ENCODE peak calls at places on chromosomes 5 and 9, in eight cellular contexts. O, V, Z, Q, E, N, W and M are unnamed samples.

GRCh38 chr5:40441733-40442132 is 238.0 kb upstream of the PTGER4 start:
- DNase-seq in E (no peak), O (no peak), N (no peak), Z (no peak), V (no peak), Q (no peak), W (no peak), M (no peak)

GRCh38 chr9:134306583-134307222 is 19.6 kb upstream of the RXRA start:
- DNase-seq in W (peak; percentile 45), V (no peak), N (no peak), Q (no peak), O (no peak), E (no peak), Z (no peak), M (no peak)

GRCh38 chr5:68505917-68506860 is 290.6 kb downstream of the PIK3R1 start:
- DNase-seq in O (no peak), W (no peak), V (no peak), Q (peak; percentile 73), E (no peak), Z (no peak), N (peak; percentile 52), M (no peak)

GRCh38 chr9:126791406-126792230 is 13.2 kb upstream of the ZBTB43 start:
- DNase-seq in Q (no peak), V (no peak), N (peak; percentile 34), O (no peak), E (no peak), W (peak; percentile 46), Z (no peak), M (no peak)

GRCh38 chr9:112719292-112719691 is 1.4 kb upstream of the INIP start:
- DNase-seq in W (no peak), Z (no peak), O (no peak), Q (no peak), N (peak; percentile 32), E (no peak), V (no peak), M (no peak)

GRCh38 chr5:60340326-60340725 is 359.6 kb downstream of the DEPDC1B start:
- DNase-seq in E (no peak), Q (no peak), O (no peak), W (no peak), Z (no peak), V (no peak), N (no peak), M (no peak)

GRCh38 chr5:179193746-179194145 is 133.6 kb downstream of the ZNF354C start:
- DNase-seq in V (no peak), E (no peak), N (no peak), Z (no peak), O (no peak), W (peak; percentile 28), Q (no peak), M (no peak)

GRCh38 chr5:179232091-179232490 is 113.2 kb downstream of the ADAMTS2 start:
- DNase-seq in N (no peak), E (no peak), W (peak; percentile 14), Z (no peak), Q (no peak), V (no peak), O (no peak), M (peak; percentile 35)

GRCh38 chr9:109730228-109730627 is 49.8 kb upstream of the PALM2AKAP2 start:
- DNase-seq in Z (no peak), Q (no peak), O (no peak), E (no peak), W (no peak), N (peak; percentile 10), V (no peak), M (no peak)

GRCh38 chr5:124162782-124163532 is 583.5 kb downstream of the ZNF608 start:
- DNase-seq in V (peak; percentile 76), O (peak; percentile 32), N (peak; percentile 4), E (no peak), W (no peak), Z (no peak), Q (no peak), M (no peak)

DNA sequence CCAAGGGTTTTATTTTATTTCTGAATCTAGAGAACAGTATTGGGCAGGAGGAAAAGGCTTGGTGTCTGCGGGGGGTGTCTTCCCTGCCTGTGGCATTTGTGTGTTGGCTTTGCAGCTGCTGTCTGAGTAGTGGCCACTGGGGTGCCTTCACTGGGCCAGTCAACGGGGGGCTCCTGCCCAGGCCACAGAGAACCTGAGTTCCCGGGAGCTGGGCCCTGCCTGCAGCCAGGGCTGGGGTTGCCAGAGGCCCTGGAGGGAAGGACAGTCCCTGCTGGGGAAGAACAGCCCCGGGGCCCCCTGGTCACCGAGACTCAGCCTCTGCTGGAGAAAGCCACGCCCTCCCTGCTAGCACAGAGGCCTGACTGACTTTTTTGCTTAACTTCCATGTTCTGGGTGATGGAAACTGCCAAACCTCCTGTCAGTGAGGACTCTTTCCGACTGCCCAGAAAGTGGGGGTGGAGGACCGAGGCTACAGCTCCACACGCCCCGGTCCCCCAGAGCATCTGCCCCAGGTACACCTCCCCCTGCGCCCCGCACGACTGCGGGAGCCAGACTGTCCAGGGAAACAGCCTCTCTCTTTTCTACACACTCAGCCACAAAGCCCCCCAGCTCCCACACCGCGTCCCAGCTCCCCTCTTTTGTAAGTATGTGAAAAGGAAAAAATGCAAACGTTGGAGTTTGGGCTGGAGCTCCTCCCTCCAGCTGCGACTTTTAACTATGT is 133.4 kb downstream of the DAB2IP start:
- DNase-seq in N (no peak), V (no peak), Z (no peak), O (no peak), Q (peak; percentile 17), W (no peak), E (no peak), M (no peak)
- TF ChIP-seq CTCF in N (no peak), V (no peak), Z (no peak), O (no peak), Q (no peak), W (no peak), E (no peak), M (no peak)

GRCh38 chr9:123073991-123074422 is 40.5 kb downstream of the GPR21 start:
- DNase-seq in Q (no peak), O (no peak), E (no peak), N (no peak), V (no peak), Z (no peak), W (no peak), M (no peak)

GRCh38 chr9:123070210-123070609 is 36.7 kb downstream of the GPR21 start:
- DNase-seq in Q (no peak), O (no peak), W (no peak), V (no peak), E (no peak), Z (no peak), N (no peak), M (no peak)

GRCh38 chr9:123074627-123075026 is 41.2 kb downstream of the GPR21 start:
- DNase-seq in V (no peak), O (no peak), Q (no peak), W (no peak), N (no peak), Z (no peak), E (no peak), M (no peak)

GRCh38 chr9:123072407-123072995 is 39.0 kb downstream of the GPR21 start:
- DNase-seq in V (no peak), W (no peak), N (no peak), Q (no peak), Z (no peak), E (no peak), O (no peak), M (no peak)

GRCh38 chr9:123073441-123073840 is 40.0 kb downstream of the GPR21 start:
- DNase-seq in Q (no peak), Z (no peak), O (no peak), W (no peak), V (no peak), E (no peak), N (no peak), M (no peak)
- H3K27ac ChIP-seq in Q (peak overlapping the region; percentile 53), Z (no peak overlapping the region), O (peak overlapping the region; percentile 76), W (peak overlapping the region; percentile 35), V (peak overlapping the region; percentile 34), E (no peak overlapping the region), N (peak overlapping the region; percentile 64), M (peak overlapping the region; percentile 81)

DNA sequence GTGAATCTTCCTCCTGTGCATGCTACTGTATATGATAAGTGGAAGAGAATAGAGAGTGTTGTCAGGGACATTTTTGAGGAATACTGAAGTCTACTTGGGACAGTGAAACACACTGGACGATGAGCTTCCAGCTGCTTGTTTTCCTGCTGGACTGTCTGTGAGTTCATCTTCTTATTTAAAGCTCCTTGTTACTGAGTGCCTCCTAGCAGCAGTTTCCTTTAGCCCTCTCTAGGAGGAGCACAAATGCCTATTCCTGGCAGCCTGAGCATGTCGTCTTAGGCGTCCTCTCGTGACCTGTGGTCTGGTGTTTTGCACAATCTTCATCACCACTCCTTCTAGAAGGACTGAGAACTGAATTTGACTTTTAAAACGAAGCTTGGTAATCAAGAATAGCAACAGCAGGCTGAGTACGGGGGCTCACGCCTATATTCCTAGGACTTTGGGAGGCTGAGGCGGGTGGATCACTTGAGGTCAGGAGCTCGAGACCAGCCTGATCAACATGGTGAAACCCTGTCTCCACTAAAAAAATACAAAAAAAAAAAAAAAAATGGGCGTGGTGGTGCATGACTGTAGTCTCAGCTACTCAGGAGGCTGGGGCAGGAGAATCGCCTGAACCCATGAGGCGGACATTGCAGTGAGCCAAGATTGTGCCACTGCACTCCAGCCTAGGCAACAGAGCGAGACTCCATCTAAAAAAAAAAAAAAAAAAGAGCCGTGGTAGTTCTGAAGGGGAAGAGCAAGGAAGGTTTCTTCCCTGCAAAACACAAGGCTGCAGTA is 44.0 kb downstream of the ANKRD33B start:
- DNase-seq in V (peak; percentile 68), E (peak; percentile 64), N (no peak), O (peak; percentile 85), Z (no peak), W (peak; percentile 80), Q (peak; percentile 51), M (no peak)
- TF ChIP-seq CTCF in V (peak; percentile 45), E (no peak), N (no peak), O (no peak), Z (no peak), W (no peak), Q (no peak), M (no peak)

DNA sequence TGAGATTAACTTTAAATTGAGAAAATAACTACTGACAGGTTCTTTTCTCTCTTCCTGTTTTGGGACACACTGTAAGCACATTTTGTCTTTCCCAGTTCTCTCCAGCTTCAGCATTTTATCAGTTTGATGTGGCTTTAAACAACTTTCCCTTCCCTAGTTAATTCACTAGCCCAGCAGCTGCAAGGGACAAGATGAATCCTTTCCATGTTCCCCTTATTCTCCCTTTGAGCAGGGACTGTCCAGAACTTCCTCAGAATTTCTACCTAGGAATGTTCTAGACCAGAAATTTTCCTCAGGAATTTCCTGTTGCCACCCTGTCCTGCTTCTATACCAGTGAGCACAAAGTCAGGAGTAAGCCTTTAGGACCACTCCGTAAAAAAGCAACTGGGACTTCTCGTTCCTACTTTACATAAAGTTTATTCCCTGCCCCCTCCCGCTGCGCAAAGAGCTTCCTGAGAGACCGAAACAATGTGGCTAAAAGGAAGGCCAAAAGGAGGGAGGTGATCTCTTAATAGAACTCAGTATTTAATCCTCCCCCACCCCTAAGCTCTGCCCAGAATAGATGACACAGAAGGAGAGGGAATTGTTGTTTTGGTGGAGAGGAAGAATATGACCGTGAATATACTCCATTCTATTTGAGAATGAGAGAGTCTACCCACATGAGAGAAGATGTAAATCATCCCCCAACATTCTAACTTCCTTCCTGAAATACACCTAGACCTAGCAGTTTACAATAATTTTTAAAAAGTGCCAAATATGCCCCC is 61.9 kb downstream of the GLIS3 start:
- DNase-seq in N (no peak), V (no peak), E (no peak), Z (no peak), W (no peak), Q (no peak), O (peak; percentile 27), M (no peak)
- H3K27ac ChIP-seq in N (no peak overlapping the region), V (no peak overlapping the region), E (no peak overlapping the region), Z (peak overlapping the region; percentile 13), W (peak overlapping the region; percentile 24), Q (peak overlapping the region; percentile 52), O (peak overlapping the region; percentile 62), M (peak overlapping the region; percentile 62)

GRCh38 chr9:88590558-88591146 is 55.7 kb downstream of the NXNL2 start:
- DNase-seq in V (no peak), E (no peak), N (peak; percentile 39), Z (no peak), Q (no peak), O (no peak), W (no peak), M (no peak)
- TF ChIP-seq CTCF in V (no peak), E (no peak), N (peak; percentile 52), Z (no peak), Q (no peak), O (no peak), W (no peak), M (no peak)